ENCODE peak calls at places on chromosomes 13 and 19, in six cellular contexts. One of them, this sample, is unnamed.

GRCh38 chr19:33231511-33231910 is 5.9 kb upstream of the SLC7A10 start:
- DNase-seq in mucosa of descending colon: no peak
- DNase-seq in tibial artery: no peak
- DNase-seq in left ventricle myocardium inferior: no peak
- DNase-seq in WTC11: no peak
- DNase-seq in psoas muscle: no peak
- DNase-seq in this sample: no peak

GRCh38 chr13:103210348-103210747 is 144.1 kb upstream of the SLC10A2 start:
- DNase-seq in mucosa of descending colon: no peak
- DNase-seq in tibial artery: no peak
- DNase-seq in left ventricle myocardium inferior: no peak
- DNase-seq in WTC11: no peak
- DNase-seq in psoas muscle: no peak
- DNase-seq in this sample: no peak

GRCh38 chr13:43785166-43785680 is 1.5 kb downstream of the ENOX1 start:
- DNase-seq in mucosa of descending colon: no peak
- DNase-seq in tibial artery: no peak
- DNase-seq in left ventricle myocardium inferior: no peak
- DNase-seq in WTC11: no peak
- DNase-seq in psoas muscle: no peak
- DNase-seq in this sample: no peak

GRCh38 chr19:33171916-33172359 is 22.2 kb upstream of the LRP3 start:
- DNase-seq in mucosa of descending colon: no peak
- DNase-seq in tibial artery: no peak
- DNase-seq in left ventricle myocardium inferior: no peak
- DNase-seq in WTC11: no peak
- DNase-seq in psoas muscle: no peak
- DNase-seq in this sample: no peak

GRCh38 chr13:33381906-33382305 is 96.4 kb upstream of the STARD13 start:
- DNase-seq in mucosa of descending colon: no peak
- DNase-seq in tibial artery: no peak
- DNase-seq in left ventricle myocardium inferior: no peak
- DNase-seq in WTC11: no peak
- DNase-seq in psoas muscle: no peak
- DNase-seq in this sample: no peak

GRCh38 chr19:13807421-13808021 is 12.3 kb downstream of the ZSWIM4 start:
- DNase-seq in mucosa of descending colon: no peak
- DNase-seq in tibial artery: no peak
- DNase-seq in left ventricle myocardium inferior: no peak
- DNase-seq in WTC11: no peak
- DNase-seq in psoas muscle: no peak
- DNase-seq in this sample: no peak

GRCh38 chr13:112234131-112234875 is 141.9 kb upstream of the SPACA7 start:
- DNase-seq in mucosa of descending colon: no peak
- DNase-seq in tibial artery: no peak
- DNase-seq in left ventricle myocardium inferior: no peak
- DNase-seq in WTC11: no peak
- DNase-seq in psoas muscle: no peak
- DNase-seq in this sample: no peak

GRCh38 chr19:54561840-54562239 is 11.8 kb upstream of the LILRA2 start:
- DNase-seq in mucosa of descending colon: no peak
- DNase-seq in tibial artery: no peak
- DNase-seq in left ventricle myocardium inferior: no peak
- DNase-seq in WTC11: no peak
- DNase-seq in psoas muscle: no peak
- DNase-seq in this sample: no peak

GRCh38 chr13:111940892-111941291 is 126.1 kb upstream of the SOX1 start:
- DNase-seq in mucosa of descending colon: no peak
- DNase-seq in tibial artery: no peak
- DNase-seq in left ventricle myocardium inferior: no peak
- DNase-seq in WTC11: no peak
- DNase-seq in psoas muscle: no peak
- DNase-seq in this sample: no peak

GRCh38 chr13:44565881-44566280 is 10.2 kb downstream of the TSC22D1 start:
- DNase-seq in mucosa of descending colon: no peak
- DNase-seq in tibial artery: no peak
- DNase-seq in left ventricle myocardium inferior: no peak
- DNase-seq in WTC11: no peak
- DNase-seq in psoas muscle: no peak
- DNase-seq in this sample: no peak

GRCh38 chr19:8449830-8450229 is 5.1 kb downstream of the HNRNPM start:
- DNase-seq in mucosa of descending colon: no peak
- DNase-seq in tibial artery: no peak
- DNase-seq in left ventricle myocardium inferior: no peak
- DNase-seq in WTC11: no peak
- DNase-seq in psoas muscle: no peak
- DNase-seq in this sample: no peak

GRCh38 chr13:61954092-61954491 is 538.4 kb upstream of the PCDH20 start:
- DNase-seq in mucosa of descending colon: no peak
- DNase-seq in tibial artery: no peak
- DNase-seq in left ventricle myocardium inferior: no peak
- DNase-seq in WTC11: no peak
- DNase-seq in psoas muscle: no peak
- DNase-seq in this sample: no peak

GRCh38 chr13:100529666-100530065 is 58.9 kb downstream of the GGACT start:
- DNase-seq in mucosa of descending colon: no peak
- DNase-seq in tibial artery: no peak
- DNase-seq in left ventricle myocardium inferior: no peak
- DNase-seq in WTC11: no peak
- DNase-seq in psoas muscle: no peak
- DNase-seq in this sample: no peak

GRCh38 chr19:47330466-47330869 is 1.5 kb upstream of the C5AR2 start:
- DNase-seq in mucosa of descending colon: no peak
- DNase-seq in tibial artery: no peak
- DNase-seq in left ventricle myocardium inferior: no peak
- DNase-seq in WTC11: no peak
- DNase-seq in psoas muscle: no peak
- DNase-seq in this sample: no peak

GRCh38 chr13:85586422-85586831 is 212.8 kb downstream of the SLITRK6 start:
- DNase-seq in mucosa of descending colon: no peak
- DNase-seq in tibial artery: no peak
- DNase-seq in left ventricle myocardium inferior: no peak
- DNase-seq in WTC11: no peak
- DNase-seq in psoas muscle: no peak
- DNase-seq in this sample: no peak

GRCh38 chr13:74730556-74731331 is 596.5 kb upstream of the KLF12 start:
- DNase-seq in mucosa of descending colon: no peak
- DNase-seq in tibial artery: no peak
- DNase-seq in left ventricle myocardium inferior: no peak
- DNase-seq in WTC11: no peak
- DNase-seq in psoas muscle: no peak
- DNase-seq in this sample: no peak

GRCh38 chr13:34156841-34157365 is 339.0 kb downstream of the RFC3 start:
- DNase-seq in mucosa of descending colon: peak; percentile 86
- DNase-seq in tibial artery: peak; percentile 72
- DNase-seq in left ventricle myocardium inferior: peak; percentile 22
- DNase-seq in WTC11: no peak
- DNase-seq in psoas muscle: peak; percentile 44
- DNase-seq in this sample: peak; percentile 67

GRCh38 chr13:52449323-52450011 is 967 bp downstream of the VPS36 start:
- DNase-seq in mucosa of descending colon: no peak
- DNase-seq in tibial artery: no peak
- DNase-seq in left ventricle myocardium inferior: no peak
- DNase-seq in WTC11: no peak
- DNase-seq in psoas muscle: no peak
- DNase-seq in this sample: no peak

GRCh38 chr19:52188822-52189744 is 769 bp upstream of the PPP2R1A start:
- DNase-seq in mucosa of descending colon: peak; percentile 100
- DNase-seq in tibial artery: peak; percentile 24
- DNase-seq in left ventricle myocardium inferior: peak; percentile 83
- DNase-seq in WTC11: peak; percentile 98
- DNase-seq in psoas muscle: peak; percentile 79
- DNase-seq in this sample: no peak

GRCh38 chr19:16342002-16342715 is 17.5 kb downstream of the KLF2 start:
- DNase-seq in mucosa of descending colon: no peak
- DNase-seq in tibial artery: peak; percentile 58
- DNase-seq in left ventricle myocardium inferior: peak; percentile 39
- DNase-seq in WTC11: no peak
- DNase-seq in psoas muscle: peak; percentile 37
- DNase-seq in this sample: no peak

GRCh38 chr19:37551123-37551993 is 43.2 kb downstream of the ZNF571 start:
- DNase-seq in mucosa of descending colon: peak; percentile 55
- DNase-seq in tibial artery: no peak
- DNase-seq in left ventricle myocardium inferior: peak; percentile 50
- DNase-seq in WTC11: peak; percentile 49
- DNase-seq in psoas muscle: no peak
- DNase-seq in this sample: peak; percentile 48

GRCh38 chr19:1097810-1098176 is 2.6 kb upstream of the POLR2E start:
- DNase-seq in mucosa of descending colon: no peak
- DNase-seq in tibial artery: no peak
- DNase-seq in left ventricle myocardium inferior: no peak
- DNase-seq in WTC11: no peak
- DNase-seq in psoas muscle: no peak
- DNase-seq in this sample: no peak

GRCh38 chr19:21680679-21681078 is 86.7 kb downstream of the ZNF100 start:
- DNase-seq in mucosa of descending colon: no peak
- DNase-seq in tibial artery: no peak
- DNase-seq in left ventricle myocardium inferior: no peak
- DNase-seq in WTC11: no peak
- DNase-seq in psoas muscle: no peak
- DNase-seq in this sample: no peak

DNA sequence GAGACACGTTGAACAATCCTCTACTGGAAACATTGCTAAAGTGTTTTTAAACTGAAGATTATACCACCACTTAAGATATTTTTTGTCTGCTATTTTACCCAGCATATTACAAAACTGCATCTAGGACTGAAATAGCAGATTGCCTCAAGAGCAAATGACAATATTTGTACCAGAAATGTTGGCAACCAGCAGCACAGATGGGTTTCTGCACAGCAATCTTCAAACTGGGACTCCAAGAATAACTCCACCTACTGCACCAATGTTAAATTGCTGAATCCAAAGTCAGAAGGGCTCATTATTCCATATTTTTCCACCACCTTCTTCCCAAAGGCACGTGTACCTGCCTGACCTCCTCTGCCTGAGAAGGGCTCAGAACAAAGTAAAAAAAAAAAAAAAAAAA is 79.6 kb downstream of the FOXO1 start:
- DNase-seq in mucosa of descending colon: no peak
- DNase-seq in tibial artery: no peak
- DNase-seq in left ventricle myocardium inferior: no peak
- DNase-seq in WTC11: no peak
- DNase-seq in psoas muscle: no peak
- DNase-seq in this sample: no peak
- TF ChIP-seq CTCF in mucosa of descending colon: no peak
- TF ChIP-seq CTCF in tibial artery: peak; percentile 16
- TF ChIP-seq CTCF in left ventricle myocardium inferior: peak; percentile 33
- TF ChIP-seq CTCF in WTC11: no peak
- TF ChIP-seq CTCF in psoas muscle: peak; percentile 32
- TF ChIP-seq CTCF in this sample: no peak

GRCh38 chr19:5031231-5032100 is 62.6 kb downstream of the KDM4B start:
- DNase-seq in mucosa of descending colon: peak; percentile 82
- DNase-seq in tibial artery: peak; percentile 80
- DNase-seq in left ventricle myocardium inferior: peak; percentile 84
- DNase-seq in WTC11: peak; percentile 96
- DNase-seq in psoas muscle: peak; percentile 86
- DNase-seq in this sample: peak; percentile 76

GRCh38 chr19:5035105-5035761 is 66.3 kb downstream of the KDM4B start:
- DNase-seq in mucosa of descending colon: no peak
- DNase-seq in tibial artery: no peak
- DNase-seq in left ventricle myocardium inferior: no peak
- DNase-seq in WTC11: no peak
- DNase-seq in psoas muscle: peak; percentile 23
- DNase-seq in this sample: no peak

GRCh38 chr19:5030136-5030820 is 61.4 kb downstream of the KDM4B start:
- DNase-seq in mucosa of descending colon: no peak
- DNase-seq in tibial artery: no peak
- DNase-seq in left ventricle myocardium inferior: no peak
- DNase-seq in WTC11: no peak
- DNase-seq in psoas muscle: no peak
- DNase-seq in this sample: no peak

GRCh38 chr19:5030822-5031221 is 61.9 kb downstream of the KDM4B start:
- DNase-seq in mucosa of descending colon: no peak
- DNase-seq in tibial artery: no peak
- DNase-seq in left ventricle myocardium inferior: no peak
- DNase-seq in WTC11: no peak
- DNase-seq in psoas muscle: no peak
- DNase-seq in this sample: no peak

GRCh38 chr19:5032101-5032967 is 63.4 kb downstream of the KDM4B start:
- DNase-seq in mucosa of descending colon: no peak
- DNase-seq in tibial artery: no peak
- DNase-seq in left ventricle myocardium inferior: peak; percentile 54
- DNase-seq in WTC11: no peak
- DNase-seq in psoas muscle: no peak
- DNase-seq in this sample: no peak
- TF ChIP-seq CTCF in mucosa of descending colon: no peak
- TF ChIP-seq CTCF in tibial artery: no peak
- TF ChIP-seq CTCF in left ventricle myocardium inferior: peak; percentile 55
- TF ChIP-seq CTCF in WTC11: no peak
- TF ChIP-seq CTCF in psoas muscle: no peak
- TF ChIP-seq CTCF in this sample: no peak

GRCh38 chr13:73653688-73654087 is 480.5 kb downstream of the KLF12 start:
- DNase-seq in mucosa of descending colon: no peak
- DNase-seq in tibial artery: no peak
- DNase-seq in left ventricle myocardium inferior: no peak
- DNase-seq in WTC11: no peak
- DNase-seq in psoas muscle: no peak
- DNase-seq in this sample: no peak
- TF ChIP-seq CTCF in mucosa of descending colon: no peak
- TF ChIP-seq CTCF in tibial artery: no peak
- TF ChIP-seq CTCF in left ventricle myocardium inferior: no peak
- TF ChIP-seq CTCF in WTC11: no peak
- TF ChIP-seq CTCF in psoas muscle: no peak
- TF ChIP-seq CTCF in this sample: no peak

GRCh38 chr13:66349945-66350344 is 880.2 kb downstream of the PCDH9 start:
- DNase-seq in mucosa of descending colon: no peak
- DNase-seq in tibial artery: no peak
- DNase-seq in left ventricle myocardium inferior: no peak
- DNase-seq in WTC11: no peak
- DNase-seq in psoas muscle: no peak
- DNase-seq in this sample: no peak

GRCh38 chr13:66348745-66349720 is 881.1 kb downstream of the PCDH9 start:
- DNase-seq in mucosa of descending colon: no peak
- DNase-seq in tibial artery: no peak
- DNase-seq in left ventricle myocardium inferior: peak; percentile 15
- DNase-seq in WTC11: no peak
- DNase-seq in psoas muscle: no peak
- DNase-seq in this sample: no peak

GRCh38 chr13:66358564-66358963 is 871.6 kb downstream of the PCDH9 start:
- DNase-seq in mucosa of descending colon: no peak
- DNase-seq in tibial artery: no peak
- DNase-seq in left ventricle myocardium inferior: no peak
- DNase-seq in WTC11: no peak
- DNase-seq in psoas muscle: no peak
- DNase-seq in this sample: no peak

GRCh38 chr13:66354880-66355279 is 875.3 kb downstream of the PCDH9 start:
- DNase-seq in mucosa of descending colon: no peak
- DNase-seq in tibial artery: no peak
- DNase-seq in left ventricle myocardium inferior: no peak
- DNase-seq in WTC11: no peak
- DNase-seq in psoas muscle: no peak
- DNase-seq in this sample: no peak

DNA sequence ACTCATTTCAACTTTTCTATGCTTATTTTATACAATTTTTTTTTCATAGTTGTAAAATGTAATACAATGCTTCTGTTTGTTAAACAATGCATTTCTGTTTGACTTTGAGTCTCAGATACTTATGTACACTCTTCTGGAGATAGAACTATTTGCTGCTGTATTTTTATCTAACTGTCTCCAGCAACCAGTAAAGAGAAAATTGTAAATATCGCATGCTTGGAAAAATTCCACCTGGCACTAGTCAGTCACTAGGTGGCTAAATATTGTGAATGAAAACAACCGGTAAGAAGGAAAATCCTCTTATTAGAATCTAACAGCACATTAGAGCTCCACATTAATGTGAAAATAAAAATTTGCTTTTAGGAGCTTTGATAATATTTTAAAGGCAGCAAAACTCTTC is 876.5 kb downstream of the PCDH9 start:
- DNase-seq in mucosa of descending colon: no peak
- DNase-seq in tibial artery: no peak
- DNase-seq in left ventricle myocardium inferior: no peak
- DNase-seq in WTC11: no peak
- DNase-seq in psoas muscle: no peak
- DNase-seq in this sample: no peak
- TF ChIP-seq CTCF in mucosa of descending colon: no peak
- TF ChIP-seq CTCF in tibial artery: no peak
- TF ChIP-seq CTCF in left ventricle myocardium inferior: no peak
- TF ChIP-seq CTCF in WTC11: no peak
- TF ChIP-seq CTCF in psoas muscle: no peak
- TF ChIP-seq CTCF in this sample: no peak